ENCODE peak calls at places on chromosomes 2 and 18, in six cellular contexts. One of them, this sample, is unnamed.

GRCh38 chr2:46082531-46083485 is 214.4 kb upstream of the EPAS1 start:
- DNase-seq in MM.1S: no peak
- DNase-seq in naive thymus-derived CD4-positive, alpha-beta T cell: no peak
- DNase-seq in HCT116: no peak
- DNase-seq in mesendoderm: no peak
- DNase-seq in body of pancreas: no peak
- DNase-seq in this sample: no peak

GRCh38 chr18:40841473-40841872 is 1113.6 kb upstream of the PIK3C3 start:
- DNase-seq in HCT116: no peak
- DNase-seq in MM.1S: no peak
- DNase-seq in body of pancreas: no peak
- DNase-seq in mesendoderm: no peak
- DNase-seq in naive thymus-derived CD4-positive, alpha-beta T cell: no peak
- DNase-seq in this sample: no peak

GRCh38 chr2:43493954-43494353 is 101.9 kb downstream of the THADA start:
- DNase-seq in mesendoderm: no peak
- DNase-seq in HCT116: no peak
- DNase-seq in body of pancreas: no peak
- DNase-seq in naive thymus-derived CD4-positive, alpha-beta T cell: no peak
- DNase-seq in MM.1S: no peak
- DNase-seq in this sample: no peak

GRCh38 chr2:5995832-5996231 is 303.6 kb downstream of the SOX11 start:
- DNase-seq in MM.1S: no peak
- DNase-seq in mesendoderm: no peak
- DNase-seq in body of pancreas: no peak
- DNase-seq in HCT116: no peak
- DNase-seq in naive thymus-derived CD4-positive, alpha-beta T cell: no peak
- DNase-seq in this sample: no peak

GRCh38 chr18:54466248-54467005 is 108.7 kb downstream of the C18orf54 start:
- DNase-seq in body of pancreas: no peak
- DNase-seq in naive thymus-derived CD4-positive, alpha-beta T cell: no peak
- DNase-seq in mesendoderm: no peak
- DNase-seq in HCT116: no peak
- DNase-seq in MM.1S: peak; percentile 48
- DNase-seq in this sample: no peak

GRCh38 chr2:233081232-233081730 is 21.1 kb downstream of the INPP5D start:
- DNase-seq in naive thymus-derived CD4-positive, alpha-beta T cell: peak; percentile 73
- DNase-seq in MM.1S: no peak
- DNase-seq in body of pancreas: no peak
- DNase-seq in HCT116: no peak
- DNase-seq in mesendoderm: no peak
- DNase-seq in this sample: no peak

GRCh38 chr18:55781481-55781957 is 193.5 kb upstream of the TCF4 start:
- DNase-seq in body of pancreas: no peak
- DNase-seq in mesendoderm: peak; percentile 95
- DNase-seq in naive thymus-derived CD4-positive, alpha-beta T cell: no peak
- DNase-seq in HCT116: no peak
- DNase-seq in MM.1S: no peak
- DNase-seq in this sample: peak; percentile 10

GRCh38 chr2:52976132-52976949 is 791.3 kb upstream of the CHAC2 start:
- DNase-seq in MM.1S: peak; percentile 46
- DNase-seq in mesendoderm: peak; percentile 66
- DNase-seq in naive thymus-derived CD4-positive, alpha-beta T cell: no peak
- DNase-seq in HCT116: peak; percentile 36
- DNase-seq in body of pancreas: peak; percentile 18
- DNase-seq in this sample: peak; percentile 17

GRCh38 chr2:119753041-119753929 is 6.4 kb upstream of the PTPN4 start:
- DNase-seq in body of pancreas: peak; percentile 18
- DNase-seq in HCT116: peak; percentile 41
- DNase-seq in mesendoderm: peak; percentile 54
- DNase-seq in naive thymus-derived CD4-positive, alpha-beta T cell: peak; percentile 35
- DNase-seq in MM.1S: peak; percentile 56
- DNase-seq in this sample: no peak

GRCh38 chr18:44602845-44603244 is 77.8 kb upstream of the SETBP1 start:
- DNase-seq in naive thymus-derived CD4-positive, alpha-beta T cell: no peak
- DNase-seq in body of pancreas: no peak
- DNase-seq in MM.1S: no peak
- DNase-seq in mesendoderm: no peak
- DNase-seq in HCT116: no peak
- DNase-seq in this sample: no peak

GRCh38 chr2:150619607-150620330 is 132.3 kb upstream of the RND3 start:
- DNase-seq in body of pancreas: no peak
- DNase-seq in naive thymus-derived CD4-positive, alpha-beta T cell: no peak
- DNase-seq in MM.1S: no peak
- DNase-seq in HCT116: no peak
- DNase-seq in mesendoderm: peak; percentile 46
- DNase-seq in this sample: peak; percentile 26

DNA sequence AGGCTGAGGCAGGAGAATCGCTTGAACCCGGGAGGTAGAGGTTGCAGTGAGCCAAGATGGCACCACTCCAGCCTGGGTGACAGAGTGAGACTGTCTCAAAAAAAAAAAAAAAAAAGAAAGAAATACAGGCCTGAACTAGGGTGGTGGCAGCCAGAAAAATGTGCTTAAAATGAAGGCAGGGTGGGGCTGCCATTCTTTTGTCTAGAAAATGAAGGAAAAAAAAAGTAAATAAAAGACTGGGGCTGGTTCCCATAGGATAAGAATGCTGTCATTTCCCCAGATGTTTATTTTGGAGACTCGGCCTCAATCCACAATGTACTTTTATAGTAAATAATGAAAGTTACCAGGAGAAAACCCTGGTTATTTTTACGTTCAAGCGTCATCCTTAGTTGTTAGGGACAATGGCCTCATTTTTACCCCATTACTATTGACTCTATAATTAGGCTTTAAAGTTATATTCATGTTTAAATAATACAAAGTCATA is 58.9 kb downstream of the ATP8B1 start:
- DNase-seq in MM.1S: no peak
- DNase-seq in body of pancreas: no peak
- DNase-seq in naive thymus-derived CD4-positive, alpha-beta T cell: no peak
- DNase-seq in mesendoderm: no peak
- DNase-seq in HCT116: no peak
- DNase-seq in this sample: no peak
- H3K27ac ChIP-seq in MM.1S: no peak overlapping the region
- H3K27ac ChIP-seq in body of pancreas: no peak overlapping the region
- H3K27ac ChIP-seq in naive thymus-derived CD4-positive, alpha-beta T cell: no peak overlapping the region
- H3K27ac ChIP-seq in mesendoderm: no peak overlapping the region
- H3K27ac ChIP-seq in HCT116: no peak overlapping the region
- H3K27ac ChIP-seq in this sample: peak overlapping the region; percentile 30

GRCh38 chr18:23503967-23504352 is 649 bp downstream of the RMC1 start:
- DNase-seq in mesendoderm: no peak
- DNase-seq in HCT116: no peak
- DNase-seq in MM.1S: peak; percentile 15
- DNase-seq in naive thymus-derived CD4-positive, alpha-beta T cell: no peak
- DNase-seq in body of pancreas: no peak
- DNase-seq in this sample: no peak
- H3K27ac ChIP-seq in mesendoderm: no peak overlapping the region
- H3K27ac ChIP-seq in HCT116: peak overlapping the region; percentile 70
- H3K27ac ChIP-seq in MM.1S: no peak overlapping the region
- H3K27ac ChIP-seq in naive thymus-derived CD4-positive, alpha-beta T cell: peak overlapping the region; percentile 88
- H3K27ac ChIP-seq in body of pancreas: peak overlapping the region; percentile 73
- H3K27ac ChIP-seq in this sample: peak overlapping the region; percentile 45

GRCh38 chr2:29615841-29616240 is 305.5 kb downstream of the ALK start:
- DNase-seq in HCT116: no peak
- DNase-seq in mesendoderm: no peak
- DNase-seq in MM.1S: no peak
- DNase-seq in naive thymus-derived CD4-positive, alpha-beta T cell: no peak
- DNase-seq in body of pancreas: no peak
- DNase-seq in this sample: no peak

GRCh38 chr2:29618024-29618423 is 303.4 kb downstream of the ALK start:
- DNase-seq in HCT116: no peak
- DNase-seq in naive thymus-derived CD4-positive, alpha-beta T cell: no peak
- DNase-seq in mesendoderm: no peak
- DNase-seq in MM.1S: no peak
- DNase-seq in body of pancreas: no peak
- DNase-seq in this sample: no peak

GRCh38 chr2:29616569-29616968 is 304.8 kb downstream of the ALK start:
- DNase-seq in HCT116: no peak
- DNase-seq in body of pancreas: no peak
- DNase-seq in mesendoderm: no peak
- DNase-seq in MM.1S: no peak
- DNase-seq in naive thymus-derived CD4-positive, alpha-beta T cell: no peak
- DNase-seq in this sample: no peak

GRCh38 chr2:29615183-29615582 is 306.2 kb downstream of the ALK start:
- DNase-seq in MM.1S: no peak
- DNase-seq in body of pancreas: no peak
- DNase-seq in naive thymus-derived CD4-positive, alpha-beta T cell: no peak
- DNase-seq in HCT116: no peak
- DNase-seq in mesendoderm: no peak
- DNase-seq in this sample: peak; percentile 29

DNA sequence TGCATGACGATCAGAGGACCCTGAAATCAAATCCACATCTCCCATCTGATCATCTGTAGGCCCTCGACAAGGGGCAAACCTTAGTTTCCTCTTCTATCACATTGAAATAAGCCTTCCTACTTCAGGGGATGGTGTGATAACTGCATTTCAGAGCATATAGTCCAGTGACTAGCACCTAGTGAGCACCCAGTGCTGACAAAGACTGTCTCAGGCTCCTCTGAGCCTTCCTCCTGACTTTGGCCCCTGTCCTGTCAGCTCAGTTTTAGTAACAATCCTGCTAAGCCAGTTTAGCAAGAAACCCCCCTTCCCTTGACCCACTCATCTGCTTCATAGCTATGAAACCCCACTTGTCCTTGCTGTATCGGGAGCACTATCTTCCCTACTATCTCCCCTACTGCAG is 304.0 kb downstream of the ALK start:
- DNase-seq in HCT116: no peak
- DNase-seq in body of pancreas: no peak
- DNase-seq in mesendoderm: no peak
- DNase-seq in naive thymus-derived CD4-positive, alpha-beta T cell: no peak
- DNase-seq in MM.1S: no peak
- DNase-seq in this sample: no peak
- H3K27ac ChIP-seq in HCT116: no peak overlapping the region
- H3K27ac ChIP-seq in body of pancreas: no peak overlapping the region
- H3K27ac ChIP-seq in mesendoderm: no peak overlapping the region
- H3K27ac ChIP-seq in naive thymus-derived CD4-positive, alpha-beta T cell: no peak overlapping the region
- H3K27ac ChIP-seq in MM.1S: no peak overlapping the region
- H3K27ac ChIP-seq in this sample: no peak overlapping the region

DNA sequence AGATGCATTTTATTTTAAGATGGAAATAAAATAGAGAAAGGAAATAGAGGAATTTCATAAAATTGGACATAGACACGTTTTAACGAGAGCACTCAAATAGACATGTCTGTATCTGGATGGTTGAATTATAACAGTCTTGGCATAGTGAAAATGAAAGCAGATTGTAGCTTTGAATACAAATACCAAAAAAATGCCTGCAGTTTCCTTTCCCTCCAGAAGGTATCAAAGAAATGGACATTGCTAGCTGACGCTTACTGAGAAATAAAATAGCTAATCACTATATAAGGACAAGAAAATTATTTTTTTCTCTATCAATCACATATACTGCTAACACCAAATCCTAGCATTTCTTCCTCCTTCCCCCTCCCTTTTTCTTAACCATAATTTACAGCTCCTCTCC is 11.4 kb upstream of the MAPRE2 start:
- DNase-seq in mesendoderm: no peak
- DNase-seq in body of pancreas: no peak
- DNase-seq in MM.1S: peak; percentile 72
- DNase-seq in naive thymus-derived CD4-positive, alpha-beta T cell: peak; percentile 34
- DNase-seq in HCT116: no peak
- DNase-seq in this sample: no peak
- H3K27ac ChIP-seq in mesendoderm: no peak overlapping the region
- H3K27ac ChIP-seq in body of pancreas: no peak overlapping the region
- H3K27ac ChIP-seq in MM.1S: peak overlapping the region; percentile 25
- H3K27ac ChIP-seq in naive thymus-derived CD4-positive, alpha-beta T cell: peak overlapping the region; percentile 79
- H3K27ac ChIP-seq in HCT116: no peak overlapping the region
- H3K27ac ChIP-seq in this sample: no peak overlapping the region

DNA sequence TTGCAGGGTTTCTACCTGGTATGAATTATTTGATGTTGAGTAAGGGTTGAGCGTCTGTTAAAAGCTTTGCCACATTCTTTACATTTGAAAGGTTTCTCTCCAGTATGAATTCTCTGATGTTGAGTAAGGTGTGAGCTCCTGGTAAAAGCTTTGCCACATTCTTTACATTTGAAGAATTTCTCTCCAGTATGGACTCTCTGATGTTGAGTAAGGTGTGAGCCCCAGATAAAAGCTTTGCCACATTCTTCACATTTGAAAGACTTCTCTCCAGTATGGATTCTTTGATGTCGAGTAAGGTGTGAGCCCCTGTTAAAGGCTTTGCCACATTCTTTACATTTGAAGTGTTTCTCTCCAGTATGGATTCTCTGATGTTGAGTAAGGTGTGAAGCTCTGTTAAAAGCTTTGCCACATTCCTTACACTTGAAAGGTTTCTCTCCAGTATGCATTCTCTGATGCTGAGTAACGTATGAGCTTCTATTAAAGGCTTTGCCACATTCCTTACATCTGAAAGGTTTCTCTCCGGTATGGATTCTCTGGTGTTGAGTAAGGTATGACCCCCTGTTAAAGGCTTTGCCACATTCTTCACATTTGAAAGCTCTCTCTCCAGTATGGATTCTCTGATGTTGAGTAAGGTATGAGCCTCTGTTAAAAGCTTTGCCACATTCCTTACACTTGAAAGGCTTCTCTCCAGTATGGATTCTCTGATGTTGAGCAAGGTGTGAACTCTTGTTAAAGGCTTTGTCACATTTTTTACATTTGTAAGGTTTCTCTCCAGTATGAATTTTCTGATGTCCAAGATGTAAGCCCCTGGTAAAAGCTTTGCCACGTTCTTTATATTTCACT is 27.1 kb downstream of the ZNF519 start:
- DNase-seq in naive thymus-derived CD4-positive, alpha-beta T cell: no peak
- DNase-seq in HCT116: no peak
- DNase-seq in body of pancreas: no peak
- DNase-seq in mesendoderm: peak; percentile 80
- DNase-seq in MM.1S: no peak
- DNase-seq in this sample: no peak
- H3K27ac ChIP-seq in naive thymus-derived CD4-positive, alpha-beta T cell: no peak overlapping the region
- H3K27ac ChIP-seq in HCT116: no peak overlapping the region
- H3K27ac ChIP-seq in body of pancreas: no peak overlapping the region
- H3K27ac ChIP-seq in mesendoderm: no peak overlapping the region
- H3K27ac ChIP-seq in MM.1S: no peak overlapping the region
- H3K27ac ChIP-seq in this sample: no peak overlapping the region

This sample was measured in thyroid gland.